ENCODE peak calls at places on chromosomes 3 and 15, in eight cellular contexts. R, Y, U, C, Z, D, B and L are unnamed samples.

GRCh38 chr3:5063724-5064123 is 58.4 kb upstream of the ARL8B start:
- DNase-seq in B (no peak), Z (no peak), D (no peak), U (no peak), Y (no peak), C (no peak), R (no peak), L (no peak)

GRCh38 chr3:24318668-24319287 is 175.9 kb downstream of the THRB start:
- DNase-seq in U (no peak), D (no peak), B (no peak), R (no peak), C (no peak), Y (no peak), Z (no peak), L (no peak)

GRCh38 chr3:17645074-17645698 is 97.2 kb downstream of the TBC1D5 start:
- DNase-seq in C (peak; percentile 16), D (no peak), R (no peak), U (peak; percentile 70), Y (peak; percentile 68), Z (peak; percentile 45), B (no peak), L (no peak)

GRCh38 chr15:29435811-29436210 is 166.2 kb upstream of the NSMCE3 start:
- DNase-seq in Y (no peak), B (no peak), Z (no peak), C (no peak), U (no peak), D (no peak), R (no peak), L (no peak)

GRCh38 chr3:136366289-136366688 is 116.1 kb downstream of the PCCB start:
- DNase-seq in D (no peak), U (no peak), B (no peak), C (no peak), Y (no peak), R (no peak), Z (no peak), L (no peak)

GRCh38 chr3:182979103-182979697 is 1.1 kb downstream of the DCUN1D1 start:
- DNase-seq in D (no peak), Z (peak; percentile 17), R (no peak), Y (peak; percentile 25), B (no peak), U (no peak), C (no peak), L (no peak)

GRCh38 chr3:7739754-7740153 is 761.9 kb upstream of the LMCD1 start:
- DNase-seq in Z (no peak), U (no peak), C (no peak), Y (no peak), B (no peak), D (no peak), R (no peak), L (no peak)

GRCh38 chr3:153142961-153143360 is 19.1 kb upstream of the RAP2B start:
- DNase-seq in R (no peak), B (no peak), C (no peak), Z (no peak), U (no peak), Y (no peak), D (no peak), L (no peak)

GRCh38 chr3:58646503-58646902 is 20.1 kb downstream of the FAM3D start:
- DNase-seq in B (no peak), Z (no peak), D (no peak), U (no peak), C (no peak), R (no peak), Y (no peak), L (no peak)

GRCh38 chr15:70269991-70270751 is 172.5 kb upstream of the TLE3 start:
- DNase-seq in Y (no peak), Z (no peak), B (peak; percentile 24), U (peak; percentile 64), R (no peak), D (no peak), C (no peak), L (no peak)

GRCh38 chr3:68306571-68306970 is 625.8 kb downstream of the TAFA4 start:
- DNase-seq in D (no peak), Z (peak; percentile 27), R (no peak), B (no peak), U (peak; percentile 63), C (peak; percentile 4), Y (peak; percentile 90), L (no peak)

GRCh38 chr3:193859195-193859594 is 266.2 kb downstream of the OPA1 start:
- DNase-seq in B (no peak), Y (no peak), U (no peak), D (no peak), R (no peak), Z (no peak), C (no peak), L (no peak)

GRCh38 chr3:11085078-11085840 is 69.0 kb upstream of the HRH1 start:
- DNase-seq in Y (no peak), Z (no peak), D (no peak), C (no peak), R (no peak), B (no peak), U (no peak), L (no peak)

GRCh38 chr15:78768096-78768495 is 43.2 kb downstream of the ADAMTS7 start:
- DNase-seq in R (no peak), D (peak; percentile 31), Y (no peak), B (peak; percentile 6), Z (no peak), C (no peak), U (no peak), L (no peak)

GRCh38 chr3:31219131-31219843 is 313.4 kb upstream of the STT3B start:
- DNase-seq in R (no peak), C (no peak), Y (no peak), D (no peak), B (no peak), U (no peak), Z (no peak), L (no peak)

GRCh38 chr3:46187876-46188275 is 20.2 kb downstream of the CCR1 start:
- DNase-seq in Z (no peak), B (no peak), C (no peak), D (no peak), Y (no peak), U (no peak), R (no peak), L (no peak)

GRCh38 chr3:193451881-193452280 is 73.3 kb upstream of the ATP13A5 start:
- DNase-seq in Z (no peak), R (no peak), Y (no peak), B (no peak), C (no peak), U (no peak), D (no peak), L (no peak)

GRCh38 chr15:78157203-78157602 is 8.0 kb downstream of the IDH3A start:
- DNase-seq in Z (no peak), B (no peak), U (no peak), C (no peak), D (no peak), Y (no peak), R (no peak), L (no peak)

GRCh38 chr3:107599755-107600122 is 77.0 kb downstream of the BBX start:
- DNase-seq in D (no peak), U (no peak), R (no peak), Y (no peak), B (no peak), C (no peak), Z (no peak), L (no peak)

GRCh38 chr15:29822685-29823459 is 604 bp upstream of the TJP1 start:
- DNase-seq in U (no peak), C (no peak), D (peak; percentile 82), B (peak; percentile 80), Z (no peak), Y (peak; percentile 74), R (peak; percentile 45), L (no peak)

GRCh38 chr15:65026756-65027155 is 2.7 kb downstream of the MTFMT start:
- DNase-seq in Y (no peak), B (no peak), U (no peak), C (no peak), R (no peak), Z (no peak), D (no peak), L (no peak)

DNA sequence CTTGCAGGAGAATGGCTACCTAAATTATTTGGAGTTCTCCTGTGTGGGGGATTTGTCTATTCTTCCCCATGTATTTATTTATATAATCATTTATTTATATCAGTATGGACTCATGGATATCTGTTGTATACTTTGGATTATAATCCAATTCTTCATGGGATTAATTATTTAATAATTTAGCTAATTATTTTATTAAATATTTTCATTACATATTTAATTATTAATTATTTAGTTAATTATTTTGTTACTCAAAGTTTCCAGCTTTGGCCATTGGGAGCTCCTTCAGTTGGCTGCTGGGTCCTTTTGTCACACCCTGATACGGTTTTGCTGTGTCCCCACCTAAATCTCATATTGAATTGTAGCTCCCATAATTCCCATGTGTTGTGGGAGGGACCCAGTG is 3.3 kb upstream of the PRR20G start:
- DNase-seq in D (no peak), U (no peak), C (no peak), Z (no peak), B (no peak), Y (no peak), R (no peak), L (no peak)
- H3K9me3 ChIP-seq in D (no peaks in the 10 kb centered on the region), U (no peaks in the 10 kb centered on the region), C (no peaks in the 10 kb centered on the region), Z (no peaks in the 10 kb centered on the region), B (no peaks in the 10 kb centered on the region), Y (no peaks in the 10 kb centered on the region), R (no peaks in the 10 kb centered on the region), L (no peaks in the 10 kb centered on the region)

GRCh38 chr15:90562669-90563068 is 32.9 kb downstream of the CRTC3 start:
- DNase-seq in R (no peak), D (no peak), Z (no peak), U (no peak), Y (no peak), C (no peak), B (no peak), L (no peak)
- H3K4me1 ChIP-seq in R (peaks cover 64% of the 10 kb centered on the region), D (peaks cover 84% of the 10 kb centered on the region), Z (peaks cover 10% of the 10 kb centered on the region), U (peaks cover 35% of the 10 kb centered on the region), Y (peaks cover 40% of the 10 kb centered on the region), C (peaks cover 72% of the 10 kb centered on the region), B (peaks cover 40% of the 10 kb centered on the region), L (peaks cover 37% of the 10 kb centered on the region)

GRCh38 chr3:128698211-128699011 is 27.6 kb upstream of the RAB7A start:
- DNase-seq in B (peak; percentile 68), D (peak; percentile 62), C (no peak), U (no peak), Z (no peak), R (no peak), Y (peak; percentile 32), L (no peak)
- H3K4me3 ChIP-seq in B (peak overlapping the region; percentile 3), D (peak overlapping the region; percentile 63), C (no peak overlapping the region), U (no peak overlapping the region), Z (no peak overlapping the region), R (peak overlapping the region; percentile 68), Y (peak overlapping the region; percentile 10), L (peak overlapping the region; percentile 53)

GRCh38 chr15:27744651-27745050 is 354.5 kb downstream of the OCA2 start:
- DNase-seq in R (no peak), B (no peak), Y (no peak), D (no peak), U (no peak), C (no peak), Z (no peak), L (no peak)
- H3K9me3 ChIP-seq in R (no peaks in the 10 kb centered on the region), B (peaks cover 76% of the 10 kb centered on the region), Y (no peaks in the 10 kb centered on the region), D (no peaks in the 10 kb centered on the region), U (peaks cover 39% of the 10 kb centered on the region), C (no peaks in the 10 kb centered on the region), Z (no peaks in the 10 kb centered on the region), L (no peaks in the 10 kb centered on the region)

GRCh38 chr3:42051384-42052131 is 39.6 kb upstream of the TRAK1 start:
- DNase-seq in U (peak; percentile 62), Y (no peak), R (no peak), Z (no peak), C (no peak), B (no peak), D (no peak), L (no peak)
- H3K4me1 ChIP-seq in U (peaks cover 83% of the 10 kb centered on the region), Y (peaks cover 14% of the 10 kb centered on the region), R (peaks cover 25% of the 10 kb centered on the region), Z (peaks cover 66% of the 10 kb centered on the region), C (peaks cover 3% of the 10 kb centered on the region), B (peaks cover 29% of the 10 kb centered on the region), D (peaks cover 36% of the 10 kb centered on the region), L (no peaks in the 10 kb centered on the region)